ENCODE peak calls at places on chromosomes 12 and 14, in nine cellular contexts. J, Z, I, K, M, Q, L, N and V are unnamed samples.

GRCh38 chr12:77995436-77996167 is 164.9 kb downstream of the NAV3 start:
- DNase-seq in N (no peak), Q (no peak), J (no peak), M (no peak), Z (peak; percentile 90), K (peak; percentile 60), L (no peak), I (peak; percentile 90), V (peak; percentile 34)

GRCh38 chr12:49693931-49694439 is 13.2 kb downstream of the FMNL3 start:
- DNase-seq in K (no peak), Q (no peak), J (no peak), M (no peak), N (no peak), L (no peak), I (no peak), Z (no peak), V (no peak)

GRCh38 chr14:75303415-75303814 is 24.8 kb downstream of the FOS start:
- DNase-seq in Z (peak; percentile 72), I (peak; percentile 54), L (peak; percentile 48), M (peak; percentile 70), K (peak; percentile 60), N (peak; percentile 80), Q (peak; percentile 80), J (peak; percentile 81), V (peak; percentile 85)

GRCh38 chr12:107379852-107380567 is 286.7 kb upstream of the CRY1 start:
- DNase-seq in I (peak; percentile 76), K (peak; percentile 39), Q (no peak), Z (peak; percentile 46), M (no peak), J (peak; percentile 67), L (no peak), N (peak; percentile 36), V (no peak)

GRCh38 chr14:96852823-96853422 is 55.7 kb downstream of the VRK1 start:
- DNase-seq in M (no peak), J (peak; percentile 7), I (peak; percentile 25), L (no peak), Z (peak; percentile 72), K (peak; percentile 26), N (no peak), Q (peak; percentile 43), V (peak; percentile 46)

GRCh38 chr14:59664741-59665140 is 88.1 kb upstream of the CCDC175 start:
- DNase-seq in K (no peak), L (no peak), J (no peak), M (no peak), N (no peak), Z (no peak), Q (no peak), I (no peak), V (no peak)

GRCh38 chr14:47246367-47246766 is 429.0 kb downstream of the MDGA2 start:
- DNase-seq in K (no peak), L (no peak), Z (no peak), I (no peak), M (no peak), J (no peak), N (no peak), Q (no peak), V (no peak)

GRCh38 chr12:100266163-100266801 is 597 bp downstream of the DEPDC4 start:
- DNase-seq in M (no peak), J (no peak), L (no peak), Q (no peak), K (no peak), Z (no peak), I (no peak), N (no peak), V (no peak)

GRCh38 chr14:95113476-95113875 is 43.9 kb downstream of the DICER1 start:
- DNase-seq in J (no peak), Z (no peak), M (no peak), N (no peak), I (no peak), K (no peak), Q (no peak), L (no peak), V (no peak)

GRCh38 chr12:51323317-51323960 is 535 bp downstream of the BIN2 start:
- DNase-seq in Q (peak; percentile 38), N (no peak), Z (no peak), K (no peak), M (no peak), L (peak; percentile 62), I (no peak), J (no peak), V (no peak)

GRCh38 chr12:113689047-113689610 is 217.5 kb upstream of the LHX5 start:
- DNase-seq in L (no peak), I (no peak), N (no peak), K (no peak), M (no peak), Q (no peak), Z (no peak), J (no peak), V (no peak)

GRCh38 chr14:38290601-38291190 is 34.8 kb upstream of the CLEC14A start:
- DNase-seq in Z (peak; percentile 98), J (peak; percentile 20), Q (no peak), M (no peak), I (no peak), L (no peak), K (no peak), N (no peak), V (no peak)

GRCh38 chr12:56630180-56630632 is at the start of gene BAZ2A:
- DNase-seq in I (peak; percentile 77), L (peak; percentile 73), M (peak; percentile 93), Z (peak; percentile 72), J (peak; percentile 90), Q (peak; percentile 89), K (peak; percentile 45), N (peak; percentile 90), V (peak; percentile 86)

GRCh38 chr12:66149702-66150398 is 19.3 kb upstream of the LLPH start:
- DNase-seq in K (no peak), Z (no peak), I (no peak), N (peak; percentile 74), M (peak; percentile 60), Q (no peak), L (no peak), J (peak; percentile 66), V (no peak)

GRCh38 chr14:23953464-23954278 is at the start of gene DHRS4:
- DNase-seq in M (peak; percentile 85), Z (peak; percentile 76), K (peak; percentile 67), L (peak; percentile 66), N (peak; percentile 84), J (peak; percentile 88), Q (peak; percentile 86), I (peak; percentile 86), V (peak; percentile 88)

GRCh38 chr14:63642229-63642611 is 549 bp upstream of the WDR89 start:
- DNase-seq in L (peak; percentile 90), Q (peak; percentile 95), M (peak; percentile 69), J (peak; percentile 95), Z (peak; percentile 96), N (peak; percentile 80), K (peak; percentile 92), I (peak; percentile 93), V (peak; percentile 94)

DNA sequence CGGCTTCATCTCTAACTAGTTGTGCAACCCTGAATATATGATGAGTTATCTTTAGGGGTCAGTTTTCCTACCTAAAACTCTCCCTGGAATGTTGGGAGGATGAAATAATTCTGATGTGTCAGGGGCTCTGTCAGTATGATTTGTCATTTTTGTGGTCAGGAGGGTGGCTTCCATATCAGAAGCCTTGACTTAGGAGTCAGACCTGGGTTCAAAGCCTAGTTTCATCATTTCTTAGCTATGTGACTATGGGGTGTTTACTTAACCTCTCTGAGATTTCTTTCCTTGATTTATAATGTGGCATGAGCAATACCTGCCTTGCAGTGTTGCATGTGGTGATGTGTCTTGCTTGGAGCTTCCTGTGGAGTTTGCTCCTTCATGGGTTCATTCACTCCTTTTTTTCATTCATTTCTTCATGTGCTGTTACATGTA is 146.8 kb downstream of the CHST11 start:
- DNase-seq in K (peak; percentile 74), N (no peak), J (no peak), Z (peak; percentile 61), L (no peak), I (peak; percentile 68), Q (no peak), M (no peak), V (no peak)
- H3K27ac ChIP-seq in K (peak overlapping the region; percentile 78), N (peak overlapping the region; percentile 79), J (peak overlapping the region; percentile 32), Z (no peak overlapping the region), L (no peak overlapping the region), I (peak overlapping the region; percentile 84), Q (peak overlapping the region; percentile 84), M (peak overlapping the region; percentile 74), V (peak overlapping the region; percentile 31)

DNA sequence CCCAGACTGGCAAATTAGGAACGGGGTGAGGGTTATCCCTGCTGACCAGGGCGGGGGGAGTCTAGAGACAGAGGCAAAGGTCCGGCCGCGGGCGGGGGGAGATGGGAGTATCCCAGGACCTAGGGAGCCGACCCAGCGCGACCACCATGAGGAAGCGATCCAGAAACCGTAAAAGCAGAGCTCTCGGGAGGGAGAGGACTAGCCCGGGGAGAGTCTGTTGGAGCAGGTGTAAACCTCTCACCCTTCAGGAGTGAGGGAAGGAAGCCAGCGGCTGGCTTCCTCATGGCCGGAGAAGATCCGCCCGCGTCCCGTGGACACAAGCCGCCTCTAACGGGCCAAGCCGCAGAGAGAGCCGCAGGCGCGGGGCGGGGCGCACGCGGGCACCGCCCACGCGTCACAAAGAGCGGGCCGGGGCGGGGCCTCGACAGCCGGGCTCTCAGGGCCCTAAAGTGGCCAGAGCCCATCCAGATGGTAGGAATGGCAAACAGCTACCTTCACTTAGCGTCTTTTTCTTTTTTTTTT is at the start of gene ACRBP:
- DNase-seq in K (no peak), L (no peak), N (peak; percentile 83), Q (peak; percentile 80), I (no peak), Z (peak; percentile 14), M (peak; percentile 89), J (peak; percentile 86), V (peak; percentile 74)
- H3K4me3 ChIP-seq in K (no peak within 1 kb of the TSS), L (peak within 1 kb of the TSS; percentile 43), N (peak within 1 kb of the TSS; percentile 52), Q (peak within 1 kb of the TSS; percentile 72), I (no peak within 1 kb of the TSS), Z (peak within 1 kb of the TSS; percentile 38), M (peak within 1 kb of the TSS; percentile 54), J (peak within 1 kb of the TSS; percentile 24), V (peak within 1 kb of the TSS; percentile 30)

GRCh38 chr14:100713720-100714119 is 13.0 kb upstream of the DLK1 start:
- DNase-seq in M (no peak), I (no peak), Q (no peak), J (no peak), K (no peak), Z (no peak), N (no peak), L (no peak), V (no peak)
- H3K4me1 ChIP-seq in M (no peaks in the 10 kb centered on the region), I (peaks cover 13% of the 10 kb centered on the region), Q (peaks cover 24% of the 10 kb centered on the region), J (peaks cover 39% of the 10 kb centered on the region), K (peaks cover 24% of the 10 kb centered on the region), Z (no peaks in the 10 kb centered on the region), N (peaks cover 8% of the 10 kb centered on the region), L (no peaks in the 10 kb centered on the region), V (peaks cover 16% of the 10 kb centered on the region)

GRCh38 chr12:106144847-106145246 is 6.1 kb upstream of the NUAK1 start:
- DNase-seq in J (no peak), K (no peak), Q (no peak), N (no peak), I (peak; percentile 32), Z (peak; percentile 62), M (no peak), L (no peak), V (no peak)

GRCh38 chr12:106146987-106147386 is 8.2 kb upstream of the NUAK1 start:
- DNase-seq in Z (no peak), L (no peak), M (no peak), J (no peak), Q (no peak), N (no peak), I (no peak), K (no peak), V (no peak)

GRCh38 chr12:106147956-106148355 is 9.2 kb upstream of the NUAK1 start:
- DNase-seq in K (no peak), J (peak; percentile 84), L (no peak), I (no peak), N (peak; percentile 84), Z (no peak), M (no peak), Q (no peak), V (no peak)

GRCh38 chr12:106142591-106143261 is 4.0 kb upstream of the NUAK1 start:
- DNase-seq in I (no peak), Q (no peak), M (no peak), L (no peak), N (no peak), K (no peak), J (no peak), Z (no peak), V (peak; percentile 63)

GRCh38 chr12:106145539-106146447 is 7.0 kb upstream of the NUAK1 start:
- DNase-seq in J (peak; percentile 65), K (no peak), I (no peak), N (peak; percentile 80), L (no peak), Q (no peak), M (no peak), Z (no peak), V (peak; percentile 58)
- H3K27ac ChIP-seq in J (peak overlapping the region; percentile 74), K (no peak overlapping the region), I (no peak overlapping the region), N (peak overlapping the region; percentile 69), L (no peak overlapping the region), Q (no peak overlapping the region), M (no peak overlapping the region), Z (no peak overlapping the region), V (peak overlapping the region; percentile 92)